ENCODE peak calls at places on chromosomes 1 and 21, in nine cellular contexts. O, R, S, Z, L, E, I, X and D are unnamed samples.

GRCh38 chr1:21337459-21337930 is 47.2 kb upstream of the ECE1 start:
- DNase-seq in O (no peak), R (no peak), S (no peak), Z (no peak), L (no peak), E (peak; percentile 65), I (no peak), X (no peak), D (no peak)

GRCh38 chr1:201329801-201330200 is 46.5 kb downstream of the PKP1 start:
- DNase-seq in O (no peak), R (no peak), S (no peak), Z (no peak), L (no peak), E (no peak), I (no peak), X (no peak), D (no peak)

GRCh38 chr1:245298781-245299180 is 144.0 kb downstream of the KIF26B start:
- DNase-seq in O (no peak), R (peak; percentile 35), S (no peak), Z (no peak), L (no peak), E (peak; percentile 90), I (no peak), X (no peak), D (peak; percentile 28)

GRCh38 chr1:221782461-221782860 is 40.6 kb upstream of the DUSP10 start:
- DNase-seq in O (no peak), R (no peak), S (no peak), Z (no peak), L (peak; percentile 40), E (peak; percentile 74), I (no peak), X (no peak), D (no peak)

GRCh38 chr21:34008618-34009017 is 64.8 kb upstream of the MRPS6 start:
- DNase-seq in O (no peak), R (no peak), S (no peak), Z (no peak), L (no peak), E (no peak), I (no peak), X (peak; percentile 22), D (no peak)

GRCh38 chr1:36151133-36151844 is 2.0 kb upstream of the TRAPPC3 start:
- DNase-seq in O (no peak), R (no peak), S (no peak), Z (peak; percentile 62), L (no peak), E (no peak), I (no peak), X (no peak), D (no peak)

GRCh38 chr1:151475175-151475574 is 15.9 kb upstream of the POGZ start:
- DNase-seq in O (no peak), R (no peak), S (no peak), Z (no peak), L (no peak), E (no peak), I (no peak), X (no peak), D (no peak)

GRCh38 chr1:19074902-19075721 is 118.6 kb upstream of the IFFO2 start:
- DNase-seq in O (no peak), R (no peak), S (no peak), Z (no peak), L (no peak), E (no peak), I (no peak), X (no peak), D (no peak)

GRCh38 chr1:25550155-25550506 is 6.7 kb downstream of the LDLRAP1 start:
- DNase-seq in O (no peak), R (no peak), S (no peak), Z (no peak), L (no peak), E (no peak), I (no peak), X (no peak), D (no peak)

GRCh38 chr1:36927826-36928225 is 106.5 kb downstream of the GRIK3 start:
- DNase-seq in O (no peak), R (no peak), S (no peak), Z (no peak), L (no peak), E (no peak), I (no peak), X (no peak), D (no peak)

GRCh38 chr21:16624468-16625102 is 888.3 kb upstream of the CXADR start:
- DNase-seq in O (no peak), R (no peak), S (no peak), Z (no peak), L (no peak), E (peak; percentile 64), I (no peak), X (no peak), D (no peak)

GRCh38 chr1:31927661-31927980 is 10.5 kb downstream of the PTP4A2 start:
- DNase-seq in O (no peak), R (no peak), S (no peak), Z (no peak), L (no peak), E (no peak), I (no peak), X (no peak), D (no peak)

GRCh38 chr1:191564275-191564674 is 594.0 kb upstream of the RGS18 start:
- DNase-seq in O (no peak), R (no peak), S (no peak), Z (no peak), L (no peak), E (no peak), I (no peak), X (no peak), D (no peak)

GRCh38 chr1:8317647-8318360 is at the start of gene SLC45A1:
- DNase-seq in O (peak; percentile 38), R (no peak), S (peak; percentile 88), Z (peak; percentile 95), L (peak; percentile 57), E (peak; percentile 71), I (peak; percentile 85), X (peak; percentile 84), D (no peak)